ENCODE peak calls at places on chromosomes 16 and 17, in eight cellular contexts. One of them, this sample, is unnamed. For H3K36me3, the result is how much of the 10 kb centered on the place peaks cover.

GRCh38 chr16:16092925-16093624 is 130.2 kb downstream of the ABCC6 start:
- DNase-seq in esophagus squamous epithelium: no peak
- DNase-seq in GM23338: no peak
- DNase-seq in neural progenitor cell: no peak
- DNase-seq in mammary epithelial cell: no peak
- DNase-seq in heart right ventricle: no peak
- DNase-seq in adrenal gland: peak
- DNase-seq in uterus: peak
- DNase-seq in this sample: no peak

GRCh38 chr17:44345497-44346026 is 460 bp downstream of the GRN start:
- DNase-seq in GM23338: peak
- DNase-seq in heart right ventricle: no peak
- DNase-seq in esophagus squamous epithelium: no peak
- DNase-seq in neural progenitor cell: peak
- DNase-seq in adrenal gland: peak
- DNase-seq in mammary epithelial cell: peak
- DNase-seq in uterus: peak
- DNase-seq in this sample: no peak

GRCh38 chr16:57689772-57690558 is 4.6 kb upstream of the DRC7 start:
- DNase-seq in adrenal gland: no peak
- DNase-seq in uterus: peak
- DNase-seq in esophagus squamous epithelium: no peak
- DNase-seq in neural progenitor cell: no peak
- DNase-seq in GM23338: peak
- DNase-seq in heart right ventricle: no peak
- DNase-seq in mammary epithelial cell: no peak
- DNase-seq in this sample: no peak

GRCh38 chr17:77485089-77485833 is 344.5 kb downstream of the SEC14L1 start:
- DNase-seq in uterus: no peak
- DNase-seq in heart right ventricle: no peak
- DNase-seq in mammary epithelial cell: no peak
- DNase-seq in adrenal gland: no peak
- DNase-seq in GM23338: no peak
- DNase-seq in esophagus squamous epithelium: no peak
- DNase-seq in neural progenitor cell: no peak
- DNase-seq in this sample: no peak

GRCh38 chr16:80231888-80232287 is 308.9 kb upstream of the DYNLRB2 start:
- DNase-seq in esophagus squamous epithelium: no peak
- DNase-seq in adrenal gland: no peak
- DNase-seq in heart right ventricle: no peak
- DNase-seq in GM23338: no peak
- DNase-seq in mammary epithelial cell: peak
- DNase-seq in neural progenitor cell: no peak
- DNase-seq in uterus: no peak
- DNase-seq in this sample: no peak

GRCh38 chr16:48153689-48154265 is 2.0 kb downstream of the ABCC12 start:
- DNase-seq in heart right ventricle: no peak
- DNase-seq in adrenal gland: no peak
- DNase-seq in mammary epithelial cell: no peak
- DNase-seq in neural progenitor cell: no peak
- DNase-seq in GM23338: no peak
- DNase-seq in esophagus squamous epithelium: no peak
- DNase-seq in uterus: no peak
- DNase-seq in this sample: no peak

GRCh38 chr17:80822700-80823410 is 168.8 kb upstream of the CHMP6 start:
- DNase-seq in mammary epithelial cell: no peak
- DNase-seq in neural progenitor cell: no peak
- DNase-seq in uterus: peak
- DNase-seq in adrenal gland: no peak
- DNase-seq in heart right ventricle: no peak
- DNase-seq in esophagus squamous epithelium: no peak
- DNase-seq in GM23338: no peak
- DNase-seq in this sample: peak

GRCh38 chr16:85220125-85220839 is 108.0 kb upstream of the CIBAR2 start:
- DNase-seq in heart right ventricle: peak
- DNase-seq in mammary epithelial cell: peak
- DNase-seq in neural progenitor cell: no peak
- DNase-seq in GM23338: no peak
- DNase-seq in adrenal gland: peak
- DNase-seq in uterus: peak
- DNase-seq in esophagus squamous epithelium: no peak
- DNase-seq in this sample: peak

GRCh38 chr17:8147805-8148404 is 4.3 kb downstream of the PER1 start:
- DNase-seq in mammary epithelial cell: no peak
- DNase-seq in heart right ventricle: no peak
- DNase-seq in neural progenitor cell: no peak
- DNase-seq in adrenal gland: peak
- DNase-seq in uterus: no peak
- DNase-seq in esophagus squamous epithelium: no peak
- DNase-seq in GM23338: no peak
- DNase-seq in this sample: no peak

GRCh38 chr17:48045270-48046001 is 2.7 kb upstream of the NFE2L1 start:
- DNase-seq in mammary epithelial cell: peak
- DNase-seq in adrenal gland: no peak
- DNase-seq in uterus: no peak
- DNase-seq in esophagus squamous epithelium: no peak
- DNase-seq in neural progenitor cell: no peak
- DNase-seq in GM23338: no peak
- DNase-seq in heart right ventricle: no peak
- DNase-seq in this sample: peak

GRCh38 chr16:50152807-50153647 is at the start of gene TENT4B:
- DNase-seq in mammary epithelial cell: peak
- DNase-seq in uterus: peak
- DNase-seq in neural progenitor cell: peak
- DNase-seq in adrenal gland: peak
- DNase-seq in heart right ventricle: peak
- DNase-seq in GM23338: peak
- DNase-seq in esophagus squamous epithelium: peak
- DNase-seq in this sample: peak

GRCh38 chr16:88130681-88131080 is 179.4 kb downstream of the BANP start:
- DNase-seq in heart right ventricle: no peak
- DNase-seq in adrenal gland: no peak
- DNase-seq in uterus: no peak
- DNase-seq in GM23338: no peak
- DNase-seq in esophagus squamous epithelium: no peak
- DNase-seq in mammary epithelial cell: no peak
- DNase-seq in neural progenitor cell: no peak
- DNase-seq in this sample: no peak

GRCh38 chr16:1614226-1615102 is 2.3 kb downstream of the CRAMP1 start:
- DNase-seq in heart right ventricle: peak
- DNase-seq in esophagus squamous epithelium: no peak
- DNase-seq in mammary epithelial cell: peak
- DNase-seq in neural progenitor cell: peak
- DNase-seq in adrenal gland: peak
- DNase-seq in GM23338: peak
- DNase-seq in uterus: no peak
- DNase-seq in this sample: no peak

GRCh38 chr16:69839798-69840409 is 77.8 kb downstream of the WWP2 start:
- DNase-seq in adrenal gland: no peak
- DNase-seq in esophagus squamous epithelium: no peak
- DNase-seq in neural progenitor cell: no peak
- DNase-seq in mammary epithelial cell: no peak
- DNase-seq in uterus: peak
- DNase-seq in GM23338: no peak
- DNase-seq in heart right ventricle: peak
- DNase-seq in this sample: peak

GRCh38 chr16:76265434-76266045 is 11.7 kb upstream of the CNTNAP4 start:
- DNase-seq in heart right ventricle: no peak
- DNase-seq in adrenal gland: no peak
- DNase-seq in mammary epithelial cell: peak
- DNase-seq in uterus: no peak
- DNase-seq in neural progenitor cell: peak
- DNase-seq in GM23338: peak
- DNase-seq in esophagus squamous epithelium: no peak
- DNase-seq in this sample: no peak

GRCh38 chr16:10971560-10971961 is 27.2 kb downstream of the CLEC16A start:
- DNase-seq in heart right ventricle: no peak
- DNase-seq in esophagus squamous epithelium: no peak
- DNase-seq in mammary epithelial cell: peak
- DNase-seq in adrenal gland: peak
- DNase-seq in uterus: peak
- DNase-seq in neural progenitor cell: peak
- DNase-seq in GM23338: peak
- DNase-seq in this sample: no peak

GRCh38 chr17:51152766-51153209 is 571 bp upstream of the NME1 start:
- DNase-seq in GM23338: no peak
- DNase-seq in neural progenitor cell: no peak
- DNase-seq in mammary epithelial cell: no peak
- DNase-seq in uterus: no peak
- DNase-seq in heart right ventricle: no peak
- DNase-seq in adrenal gland: no peak
- DNase-seq in esophagus squamous epithelium: no peak
- DNase-seq in this sample: no peak

GRCh38 chr16:102060-102855 is 24.2 kb downstream of the MPG start:
- DNase-seq in GM23338: no peak
- DNase-seq in esophagus squamous epithelium: no peak
- DNase-seq in adrenal gland: peak
- DNase-seq in mammary epithelial cell: peak
- DNase-seq in uterus: peak
- DNase-seq in heart right ventricle: peak
- DNase-seq in neural progenitor cell: no peak
- DNase-seq in this sample: no peak

GRCh38 chr16:82044585-82044911 is 9.5 kb downstream of the HSD17B2 start:
- DNase-seq in heart right ventricle: no peak
- DNase-seq in adrenal gland: no peak
- DNase-seq in neural progenitor cell: no peak
- DNase-seq in mammary epithelial cell: no peak
- DNase-seq in uterus: no peak
- DNase-seq in esophagus squamous epithelium: no peak
- DNase-seq in GM23338: no peak
- DNase-seq in this sample: no peak

DNA sequence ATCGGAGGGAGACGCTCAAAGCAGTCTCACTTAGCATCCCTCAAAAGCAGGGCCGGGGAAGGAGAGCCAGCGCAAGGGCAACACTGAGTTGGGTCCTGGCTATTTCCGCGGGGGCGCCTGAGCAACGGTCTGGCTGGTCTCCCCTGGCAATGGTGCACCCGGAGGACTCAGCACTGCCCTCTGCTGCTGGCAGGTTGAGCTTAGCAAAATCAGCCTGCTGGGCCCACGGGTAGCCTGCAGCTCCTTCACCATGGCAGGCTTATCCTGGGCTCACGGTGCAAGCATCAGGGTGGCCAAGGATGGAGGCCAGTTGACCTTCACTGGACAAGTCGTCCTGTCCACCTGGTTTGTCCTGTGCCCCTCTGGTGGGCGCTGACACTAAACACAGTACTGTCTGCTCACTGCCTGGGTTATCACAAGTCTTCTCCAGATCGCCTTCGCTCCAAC is 14.4 kb upstream of the ALDH3A1 start:
- DNase-seq in esophagus squamous epithelium: no peak
- DNase-seq in adrenal gland: peak
- DNase-seq in heart right ventricle: peak
- DNase-seq in mammary epithelial cell: peak
- DNase-seq in uterus: peak
- DNase-seq in neural progenitor cell: peak
- DNase-seq in GM23338: peak
- DNase-seq in this sample: peak
- TF ChIP-seq CTCF in esophagus squamous epithelium: peak
- TF ChIP-seq CTCF in adrenal gland: peak
- TF ChIP-seq CTCF in heart right ventricle: peak
- TF ChIP-seq CTCF in mammary epithelial cell: peak
- TF ChIP-seq CTCF in uterus: peak
- TF ChIP-seq CTCF in neural progenitor cell: peak
- TF ChIP-seq CTCF in GM23338: peak
- TF ChIP-seq CTCF in this sample: peak

GRCh38 chr16:3088925-3089716 is 10.0 kb downstream of the ZSCAN10 start:
- DNase-seq in esophagus squamous epithelium: no peak
- DNase-seq in neural progenitor cell: no peak
- DNase-seq in heart right ventricle: no peak
- DNase-seq in GM23338: no peak
- DNase-seq in uterus: no peak
- DNase-seq in mammary epithelial cell: no peak
- DNase-seq in adrenal gland: no peak
- DNase-seq in this sample: no peak

GRCh38 chr16:3087243-3087791 is 11.8 kb downstream of the ZSCAN10 start:
- DNase-seq in esophagus squamous epithelium: no peak
- DNase-seq in uterus: peak
- DNase-seq in neural progenitor cell: peak
- DNase-seq in GM23338: peak
- DNase-seq in heart right ventricle: peak
- DNase-seq in mammary epithelial cell: no peak
- DNase-seq in adrenal gland: peak
- DNase-seq in this sample: no peak

GRCh38 chr16:3087836-3088235 is 11.3 kb downstream of the ZSCAN10 start:
- DNase-seq in esophagus squamous epithelium: no peak
- DNase-seq in uterus: no peak
- DNase-seq in adrenal gland: no peak
- DNase-seq in GM23338: peak
- DNase-seq in heart right ventricle: peak
- DNase-seq in neural progenitor cell: no peak
- DNase-seq in mammary epithelial cell: no peak
- DNase-seq in this sample: no peak

GRCh38 chr16:3089717-3090592 is 9.1 kb downstream of the ZSCAN10 start:
- DNase-seq in adrenal gland: no peak
- DNase-seq in uterus: no peak
- DNase-seq in esophagus squamous epithelium: no peak
- DNase-seq in mammary epithelial cell: no peak
- DNase-seq in neural progenitor cell: no peak
- DNase-seq in heart right ventricle: no peak
- DNase-seq in GM23338: no peak
- DNase-seq in this sample: no peak

GRCh38 chr16:3088450-3088849 is 10.6 kb downstream of the ZSCAN10 start:
- DNase-seq in neural progenitor cell: no peak
- DNase-seq in GM23338: no peak
- DNase-seq in adrenal gland: no peak
- DNase-seq in uterus: no peak
- DNase-seq in esophagus squamous epithelium: no peak
- DNase-seq in heart right ventricle: no peak
- DNase-seq in mammary epithelial cell: no peak
- DNase-seq in this sample: no peak
- H3K36me3 ChIP-seq in neural progenitor cell: under half
- H3K36me3 ChIP-seq in GM23338: under half
- H3K36me3 ChIP-seq in adrenal gland: under half
- H3K36me3 ChIP-seq in uterus: under half
- H3K36me3 ChIP-seq in esophagus squamous epithelium: under half
- H3K36me3 ChIP-seq in heart right ventricle: under half
- H3K36me3 ChIP-seq in mammary epithelial cell: under half
- H3K36me3 ChIP-seq in this sample: under half

GRCh38 chr16:90019543-90020259 is 445 bp upstream of the DBNDD1 start:
- DNase-seq in GM23338: peak
- DNase-seq in heart right ventricle: peak
- DNase-seq in mammary epithelial cell: no peak
- DNase-seq in uterus: no peak
- DNase-seq in neural progenitor cell: peak
- DNase-seq in adrenal gland: no peak
- DNase-seq in esophagus squamous epithelium: no peak
- DNase-seq in this sample: peak
- TF ChIP-seq CTCF in GM23338: peak
- TF ChIP-seq CTCF in heart right ventricle: peak
- TF ChIP-seq CTCF in mammary epithelial cell: no peak
- TF ChIP-seq CTCF in uterus: peak
- TF ChIP-seq CTCF in neural progenitor cell: peak
- TF ChIP-seq CTCF in adrenal gland: peak
- TF ChIP-seq CTCF in esophagus squamous epithelium: no peak
- TF ChIP-seq CTCF in this sample: peak

DNA sequence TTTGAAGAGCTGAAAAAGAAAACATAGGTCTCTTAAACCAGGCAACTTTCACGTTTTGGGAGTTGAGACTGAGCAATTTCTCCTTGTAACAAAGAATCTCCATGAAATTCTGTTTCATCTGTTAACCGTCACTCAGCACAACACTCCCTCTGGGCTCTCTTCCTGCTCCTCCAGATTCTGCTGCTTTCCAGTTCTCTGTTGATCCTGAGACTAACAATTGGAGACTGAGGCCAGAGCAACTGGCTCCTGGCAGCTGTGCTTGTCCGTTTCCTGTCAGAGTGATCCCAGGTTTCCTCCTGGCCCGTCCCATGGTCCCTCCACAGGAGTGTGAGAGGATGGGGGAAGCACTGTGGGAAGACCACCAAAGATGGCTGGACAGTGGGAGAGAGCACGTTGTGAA is 32.5 kb downstream of the IST1 start:
- DNase-seq in neural progenitor cell: no peak
- DNase-seq in heart right ventricle: no peak
- DNase-seq in mammary epithelial cell: no peak
- DNase-seq in adrenal gland: no peak
- DNase-seq in uterus: no peak
- DNase-seq in GM23338: no peak
- DNase-seq in esophagus squamous epithelium: no peak
- DNase-seq in this sample: no peak
- H3K36me3 ChIP-seq in neural progenitor cell: under half
- H3K36me3 ChIP-seq in heart right ventricle: half or more
- H3K36me3 ChIP-seq in mammary epithelial cell: under half
- H3K36me3 ChIP-seq in adrenal gland: under half
- H3K36me3 ChIP-seq in uterus: under half
- H3K36me3 ChIP-seq in GM23338: half or more
- H3K36me3 ChIP-seq in esophagus squamous epithelium: half or more
- H3K36me3 ChIP-seq in this sample: half or more